ENCODE peak calls at places on chromosome 3, in seven cellular contexts. S, R, O, X, B, D and Z are unnamed samples.

GRCh38 chr3:77541203-77541922 is 501.5 kb downstream of the ROBO2 start:
- DNase-seq in S (no peak), R (no peak), O (no peak), X (no peak), B (no peak), D (no peak), Z (no peak)

GRCh38 chr3:32366638-32367368 is 24.9 kb upstream of the CMTM7 start:
- DNase-seq in S (no peak), R (no peak), O (no peak), X (no peak), B (no peak), D (no peak), Z (no peak)

GRCh38 chr3:28101672-28102071 is 139.7 kb upstream of the CMC1 start:
- DNase-seq in S (no peak), R (no peak), O (no peak), X (no peak), B (no peak), D (no peak), Z (no peak)

GRCh38 chr3:156605686-156606605 is 51.0 kb upstream of the SSR3 start:
- DNase-seq in S (no peak), R (no peak), O (no peak), X (peak), B (peak), D (no peak), Z (no peak)

GRCh38 chr3:192566706-192567290 is 160.5 kb downstream of the FGF12 start:
- DNase-seq in S (peak), R (no peak), O (peak), X (peak), B (peak), D (peak), Z (no peak)

GRCh38 chr3:174441588-174442316 is 417.4 kb upstream of the NAALADL2 start:
- DNase-seq in S (no peak), R (no peak), O (no peak), X (no peak), B (peak), D (peak), Z (no peak)

GRCh38 chr3:14489641-14490040 is 50.5 kb downstream of the GRIP2 start:
- DNase-seq in S (no peak), R (no peak), O (no peak), X (no peak), B (no peak), D (no peak), Z (no peak)

GRCh38 chr3:49869525-49870126 is at the start of gene CAMKV:
- DNase-seq in S (peak), R (no peak), O (peak), X (no peak), B (no peak), D (peak), Z (no peak)

GRCh38 chr3:69116897-69117296 is 5.5 kb downstream of the LMOD3 start:
- DNase-seq in S (no peak), R (no peak), O (no peak), X (no peak), B (peak), D (no peak), Z (no peak)

GRCh38 chr3:149235599-149236424 is 14.2 kb upstream of the CP start:
- DNase-seq in S (no peak), R (no peak), O (no peak), X (no peak), B (no peak), D (no peak), Z (no peak)

GRCh38 chr3:62688050-62688449 is 187.2 kb downstream of the CADPS start:
- DNase-seq in S (no peak), R (no peak), O (no peak), X (no peak), B (no peak), D (no peak), Z (no peak)

GRCh38 chr3:186487819-186488218 is 56.4 kb downstream of the CRYGS start:
- DNase-seq in S (no peak), R (no peak), O (no peak), X (no peak), B (no peak), D (no peak), Z (no peak)

GRCh38 chr3:169244119-169244864 is 419.2 kb downstream of the MECOM start:
- DNase-seq in S (no peak), R (no peak), O (no peak), X (no peak), B (no peak), D (no peak), Z (no peak)